ENCODE peak calls at places on chromosomes 1 and 21, in six cellular contexts. O is fibroblast of the conjunctiva, G is ELR, S is mesendoderm, U is KG1, X is epithelial cell of prostate. L is an unnamed sample.
A peak's percentile ranks its signal among the peaks of the same experiment; 100 is the strongest.

GRCh38 chr1:153921080-153921802 is 1.5 kb downstream of the GATAD2B start:
- DNase-seq in O (no peak), G (no peak), S (no peak), U (no peak), X (no peak), L (no peak)

GRCh38 chr1:3816331-3817137 is 20.2 kb upstream of the LRRC47 start:
- DNase-seq in O (no peak), G (no peak), S (no peak), U (no peak), X (no peak), L (no peak)

GRCh38 chr1:4161271-4162006 is 261.4 kb upstream of the C1orf174 start:
- DNase-seq in O (no peak), G (no peak), S (no peak), U (no peak), X (no peak), L (no peak)

GRCh38 chr1:225823811-225824261 is 13.9 kb downstream of the EPHX1 start:
- DNase-seq in O (no peak), G (no peak), S (no peak), U (no peak), X (no peak), L (no peak)

GRCh38 chr1:85569122-85569521 is 11.4 kb upstream of the CCN1 start:
- DNase-seq in O (peak; percentile 45), G (peak; percentile 84), S (no peak), U (no peak), X (no peak), L (no peak)

GRCh38 chr1:61318319-61319125 is 236.2 kb downstream of the NFIA start:
- DNase-seq in O (peak; percentile 89), G (peak; percentile 33), S (no peak), U (no peak), X (no peak), L (no peak)

GRCh38 chr1:28538286-28538685 is 14.6 kb upstream of the TRNAU1AP start:
- DNase-seq in O (no peak), G (no peak), S (no peak), U (no peak), X (no peak), L (no peak)

GRCh38 chr1:30381266-30381665 is 342.1 kb downstream of the MATN1 start:
- DNase-seq in O (no peak), G (no peak), S (no peak), U (no peak), X (no peak), L (no peak)

GRCh38 chr1:199081739-199082138 is 442.9 kb downstream of the PTPRC start:
- DNase-seq in O (no peak), G (no peak), S (no peak), U (no peak), X (no peak), L (no peak)

GRCh38 chr1:182674346-182675246 is 9.8 kb downstream of the RGS8 start:
- DNase-seq in O (peak; percentile 23), G (no peak), S (peak; percentile 92), U (no peak), X (no peak), L (no peak)

GRCh38 chr1:170303034-170303433 is 157.3 kb downstream of the NTMT2 start:
- DNase-seq in O (no peak), G (no peak), S (no peak), U (no peak), X (no peak), L (no peak)

GRCh38 chr1:187689137-187689536 is 860.4 kb downstream of the PLA2G4A start:
- DNase-seq in O (peak; percentile 42), G (no peak), S (no peak), U (no peak), X (no peak), L (no peak)

GRCh38 chr1:64472805-64473204 is 2.9 kb downstream of the CACHD1 start:
- DNase-seq in O (no peak), G (no peak), S (peak; percentile 98), U (no peak), X (no peak), L (no peak)

GRCh38 chr1:200888349-200888838 is 6.3 kb upstream of the INAVA start:
- DNase-seq in O (no peak), G (peak; percentile 83), S (peak; percentile 68), U (peak; percentile 83), X (no peak), L (peak; percentile 85)

GRCh38 chr1:65147424-65148177 is 402 bp upstream of the AK4 start:
- DNase-seq in O (no peak), G (peak; percentile 39), S (peak; percentile 43), U (no peak), X (no peak), L (peak; percentile 17)

GRCh38 chr1:54003249-54003646 is 14.7 kb downstream of the LDLRAD1 start:
- DNase-seq in O (no peak), G (no peak), S (no peak), U (no peak), X (peak; percentile 44), L (no peak)

GRCh38 chr1:156347337-156347736 is 9.0 kb downstream of the TSACC start:
- DNase-seq in O (peak; percentile 77), G (no peak), S (no peak), U (no peak), X (no peak), L (no peak)

GRCh38 chr1:169511339-169512028 is 25.7 kb upstream of the SLC19A2 start:
- DNase-seq in O (peak; percentile 61), G (peak; percentile 87), S (no peak), U (no peak), X (peak; percentile 53), L (no peak)

GRCh38 chr1:2871246-2871815 is 69.8 kb upstream of the TTC34 start:
- DNase-seq in O (no peak), G (no peak), S (no peak), U (no peak), X (no peak), L (no peak)

GRCh38 chr1:145878724-145879123 is 6.9 kb downstream of the ANKRD35 start:
- DNase-seq in O (no peak), G (peak; percentile 36), S (no peak), U (no peak), X (peak; percentile 63), L (no peak)

GRCh38 chr1:25131794-25132193 is 100.5 kb downstream of the SYF2 start:
- DNase-seq in O (no peak), G (no peak), S (no peak), U (no peak), X (no peak), L (peak; percentile 84)

GRCh38 chr1:51506537-51506936 is 12.5 kb downstream of the EPS15 start:
- DNase-seq in O (peak; percentile 90), G (peak; percentile 24), S (no peak), U (no peak), X (no peak), L (no peak)

GRCh38 chr1:113929750-113930498 is 800 bp downstream of the HIPK1 start:
- DNase-seq in O (no peak), G (peak; percentile 47), S (peak; percentile 66), U (no peak), X (no peak), L (no peak)

GRCh38 chr1:23446644-23447310 is 22.2 kb upstream of the TCEA3 start:
- DNase-seq in O (no peak), G (no peak), S (no peak), U (no peak), X (no peak), L (no peak)

GRCh38 chr1:206672844-206673758 is 11.6 kb upstream of the MAPKAPK2 start:
- DNase-seq in O (no peak), G (peak; percentile 30), S (no peak), U (no peak), X (no peak), L (peak; percentile 73)

GRCh38 chr21:45580576-45581321 is 38.5 kb upstream of the SLC19A1 start:
- DNase-seq in O (no peak), G (no peak), S (peak; percentile 51), U (no peak), X (no peak), L (no peak)

GRCh38 chr1:106921186-106921585 is 135.3 kb upstream of the PRMT6 start:
- DNase-seq in O (peak; percentile 9), G (peak; percentile 12), S (no peak), U (no peak), X (no peak), L (no peak)

GRCh38 chr1:23027352-23027907 is 8.2 kb downstream of the KDM1A start:
- DNase-seq in O (no peak), G (no peak), S (no peak), U (no peak), X (no peak), L (no peak)

L was measured in Kasumi-1.